ENCODE peak calls at places on chromosomes 12 and 14, in eight cellular contexts. K, B, U, P, A, D, F and H are unnamed samples.

GRCh38 chr12:64720884-64721283 is 38.3 kb downstream of the GNS start:
- DNase-seq in P (no peak), K (no peak), U (no peak), D (no peak), B (no peak), A (no peak), F (no peak), H (no peak)

GRCh38 chr12:79983492-79983891 is 48.6 kb upstream of the PPP1R12A start:
- DNase-seq in U (no peak), B (no peak), A (no peak), K (no peak), P (no peak), D (peak; percentile 78), F (peak; percentile 99), H (no peak)

GRCh38 chr14:95739356-95739755 is 25.4 kb upstream of the TCL1A start:
- DNase-seq in U (no peak), A (no peak), D (no peak), K (no peak), B (no peak), F (no peak), P (no peak), H (no peak)

GRCh38 chr14:77763978-77764377 is 3.0 kb upstream of the SNW1 start:
- DNase-seq in F (no peak), U (no peak), P (no peak), K (no peak), B (no peak), A (no peak), D (no peak), H (no peak)

GRCh38 chr12:75690556-75690955 is 179.1 kb upstream of the KRR1 start:
- DNase-seq in A (no peak), B (no peak), D (peak; percentile 100), U (no peak), F (peak; percentile 99), P (no peak), K (no peak), H (no peak)

GRCh38 chr12:78119351-78119918 is 288.7 kb downstream of the NAV3 start:
- DNase-seq in F (no peak), P (no peak), U (no peak), D (no peak), A (no peak), B (no peak), K (no peak), H (no peak)

GRCh38 chr14:61452452-61452851 is 131.1 kb downstream of the PRKCH start:
- DNase-seq in P (no peak), F (no peak), D (no peak), A (no peak), K (no peak), U (no peak), B (peak; percentile 69), H (no peak)

GRCh38 chr14:93743270-93744060 is 44.8 kb downstream of the PRIMA1 start:
- DNase-seq in F (no peak), B (no peak), U (no peak), A (no peak), K (no peak), P (no peak), D (no peak), H (no peak)

GRCh38 chr12:52730383-52730782 is 27.1 kb upstream of the KRT77 start:
- DNase-seq in K (no peak), D (no peak), B (no peak), U (no peak), F (no peak), P (no peak), A (no peak), H (no peak)

GRCh38 chr12:119417440-119417839 is 82.9 kb downstream of the CCDC60 start:
- DNase-seq in U (no peak), P (no peak), B (no peak), F (no peak), K (no peak), D (no peak), A (no peak), H (no peak)

GRCh38 chr14:39069923-39070322 is 33.1 kb downstream of the SEC23A start:
- DNase-seq in P (no peak), F (no peak), B (no peak), A (no peak), D (no peak), U (no peak), K (no peak), H (no peak)

GRCh38 chr14:96497586-96497985 is 4.6 kb upstream of the PAPOLA start:
- DNase-seq in U (no peak), F (no peak), D (no peak), P (no peak), A (no peak), K (no peak), B (no peak), H (no peak)

GRCh38 chr12:29448157-29448556 is 49.3 kb downstream of the OVCH1 start:
- DNase-seq in D (no peak), U (no peak), K (no peak), F (no peak), A (no peak), P (no peak), B (no peak), H (no peak)

GRCh38 chr12:51620448-51620847 is 29.4 kb downstream of the SCN8A start:
- DNase-seq in D (peak; percentile 50), B (no peak), K (no peak), A (no peak), F (peak; percentile 63), U (no peak), P (no peak), H (no peak)

GRCh38 chr12:53703746-53704145 is 23.5 kb downstream of the CALCOCO1 start:
- DNase-seq in D (peak; percentile 64), K (no peak), P (no peak), B (no peak), F (peak; percentile 74), A (no peak), U (no peak), H (peak; percentile 28)

DNA sequence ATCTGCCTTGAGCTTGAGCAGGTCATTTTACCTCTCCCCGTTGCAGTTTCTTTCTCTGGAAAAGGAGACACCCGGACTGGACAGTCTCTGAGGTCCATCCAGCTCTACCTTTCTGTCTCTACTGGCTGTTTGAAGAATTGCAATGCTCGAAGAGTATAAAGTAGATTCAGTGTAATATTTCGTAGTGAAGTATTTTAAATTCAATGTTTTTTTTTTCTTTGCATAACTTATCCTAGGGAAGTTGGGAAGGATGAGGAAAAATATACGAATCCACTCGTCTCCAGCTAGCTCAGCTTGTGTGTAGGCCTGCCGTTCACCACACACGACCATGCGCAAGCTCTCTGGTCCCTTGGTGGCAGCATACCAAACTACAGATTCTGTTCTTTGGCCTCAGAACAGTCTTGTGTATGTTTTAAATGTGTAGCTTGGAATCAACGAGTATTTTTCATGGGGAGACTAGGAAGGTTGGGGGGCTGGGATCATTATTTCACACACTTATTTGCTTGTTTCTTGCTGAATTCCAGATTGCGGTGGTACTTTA is 307.9 kb downstream of the CACNA1C start:
- DNase-seq in P (no peak), A (no peak), K (no peak), D (no peak), U (no peak), F (no peak), B (no peak), H (no peak)
- TF ChIP-seq CTCF in P (no peak), A (peak; percentile 46), K (peak; percentile 83), D (peak; percentile 10), U (no peak), F (no peak), B (no peak), H (peak; percentile 27)

GRCh38 chr14:37711499-37712475 is 116.4 kb downstream of the TTC6 start:
- DNase-seq in D (no peak), A (no peak), F (no peak), P (no peak), K (no peak), B (no peak), U (no peak), H (no peak)

GRCh38 chr14:37707716-37708115 is 112.3 kb downstream of the TTC6 start:
- DNase-seq in F (no peak), U (no peak), K (no peak), A (no peak), P (no peak), D (peak; percentile 48), B (no peak), H (no peak)

GRCh38 chr14:37712976-37713431 is 117.6 kb downstream of the TTC6 start:
- DNase-seq in U (no peak), A (no peak), P (no peak), K (no peak), B (no peak), D (no peak), F (no peak), H (no peak)

GRCh38 chr14:37708481-37708880 is 113.1 kb downstream of the TTC6 start:
- DNase-seq in A (no peak), U (no peak), P (no peak), F (peak; percentile 56), B (no peak), D (peak; percentile 60), K (no peak), H (no peak)

DNA sequence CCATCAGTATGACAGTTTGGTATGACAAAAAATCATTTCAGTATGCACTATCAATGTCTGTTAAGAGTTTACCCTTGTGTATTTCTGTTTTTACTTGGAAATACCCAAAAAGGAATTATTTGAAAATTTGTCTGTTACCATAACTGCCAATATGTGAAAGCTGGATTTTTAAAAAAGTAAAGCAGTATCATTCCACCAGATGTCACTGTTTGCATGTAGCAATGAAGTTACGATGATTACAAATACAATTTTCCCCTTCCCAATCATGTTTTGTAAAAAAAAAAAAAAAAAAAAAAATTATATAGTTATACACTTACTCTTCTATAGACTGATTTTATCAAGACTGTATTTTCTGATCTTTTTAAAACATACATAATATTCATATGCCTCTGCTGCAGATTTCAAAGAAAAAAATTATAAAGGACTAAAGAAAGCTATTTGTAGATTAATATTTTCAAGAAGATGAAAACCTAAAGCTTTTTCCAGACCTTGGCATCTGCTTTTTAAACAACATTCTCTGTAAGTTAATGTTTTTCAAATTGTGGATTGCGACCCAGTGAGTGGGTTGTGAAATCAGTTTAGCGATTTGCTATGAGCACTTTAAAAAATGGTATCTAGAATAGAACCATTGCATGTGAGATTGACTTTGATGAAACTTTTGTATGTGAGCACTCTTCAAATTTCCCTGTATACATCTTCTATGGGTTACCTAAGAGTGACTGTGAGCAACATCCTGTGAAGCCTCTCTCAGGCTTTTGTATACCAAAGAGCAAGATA is 114.2 kb downstream of the TTC6 start:
- DNase-seq in D (peak; percentile 39), F (peak; percentile 2), A (no peak), B (no peak), K (no peak), U (peak; percentile 28), P (no peak), H (no peak)
- TF ChIP-seq CTCF in D (peak; percentile 57), F (peak; percentile 45), A (peak; percentile 34), B (no peak), K (peak; percentile 76), U (peak; percentile 55), P (peak; percentile 26), H (peak; percentile 38)

GRCh38 chr14:42911642-42912041 is 1305.0 kb downstream of the LRFN5 start:
- DNase-seq in A (no peak), U (peak; percentile 14), D (peak; percentile 13), F (no peak), B (no peak), K (no peak), P (no peak), H (no peak)
- TF ChIP-seq CTCF in A (peak; percentile 18), U (peak; percentile 30), D (no peak), F (no peak), B (no peak), K (peak; percentile 57), P (no peak), H (no peak)

GRCh38 chr14:45201908-45202307 is 51.1 kb downstream of the MIS18BP1 start:
- DNase-seq in F (peak; percentile 27), D (no peak), P (no peak), B (peak; percentile 47), U (peak; percentile 43), K (peak; percentile 63), A (no peak), H (peak; percentile 26)
- TF ChIP-seq CTCF in F (no peak), D (peak; percentile 6), P (no peak), B (peak; percentile 13), U (peak; percentile 57), K (peak; percentile 71), A (peak; percentile 31), H (no peak)

GRCh38 chr12:113088037-113088436 is 31.5 kb downstream of the DTX1 start:
- DNase-seq in P (peak; percentile 27), B (no peak), F (no peak), U (no peak), A (no peak), D (no peak), K (no peak), H (no peak)
- TF ChIP-seq CTCF in P (no peak), B (no peak), F (no peak), U (no peak), A (no peak), D (no peak), K (no peak), H (no peak)